ENCODE peak calls at places on chromosomes 11 and 22, in ten cellular contexts. One of them, this sample, is unnamed.

GRCh38 chr22:38792833-38793232 is 1.1 kb downstream of the DNAL4 start:
- ATAC-seq in WTC11: no peak
- ATAC-seq in upper lobe of right lung: no peak
- ATAC-seq in left cardiac atrium: no peak
- ATAC-seq in right lobe of liver: no peak
- ATAC-seq in stimulated activated naive B cell treated with anti-CD40 and anti-IgM and Interleukin-4, amounts not matched to agents 10 μg/mL and 1 μg/mL and 100 μg/mL, for 72 hours: no peak
- ATAC-seq in activated T-cell treated with anti-CD3 and anti-CD28 coated beads, Interleukin-2, amount 50 U/mL, for 72 hours: peak; percentile 42
- ATAC-seq in CD4-positive, alpha-beta T cell: no peak
- ATAC-seq in RWPE2: peak; percentile 21
- ATAC-seq in effector memory CD8-positive, alpha-beta T cell: no peak
- ATAC-seq in this sample: no peak

GRCh38 chr22:24578355-24579241 is 14.3 kb downstream of the LRRC75B start:
- ATAC-seq in WTC11: no peak
- ATAC-seq in upper lobe of right lung: no peak
- ATAC-seq in left cardiac atrium: no peak
- ATAC-seq in right lobe of liver: peak; percentile 75
- ATAC-seq in stimulated activated naive B cell treated with anti-CD40 and anti-IgM and Interleukin-4, amounts not matched to agents 10 μg/mL and 1 μg/mL and 100 μg/mL, for 72 hours: no peak
- ATAC-seq in activated T-cell treated with anti-CD3 and anti-CD28 coated beads, Interleukin-2, amount 50 U/mL, for 72 hours: no peak
- ATAC-seq in CD4-positive, alpha-beta T cell: no peak
- ATAC-seq in RWPE2: peak; percentile 87
- ATAC-seq in effector memory CD8-positive, alpha-beta T cell: no peak
- ATAC-seq in this sample: peak; percentile 78

GRCh38 chr11:111454561-111455192 is 57.5 kb downstream of the BTG4 start:
- ATAC-seq in WTC11: peak; percentile 84
- ATAC-seq in upper lobe of right lung: peak; percentile 54
- ATAC-seq in left cardiac atrium: peak; percentile 14
- ATAC-seq in right lobe of liver: no peak
- ATAC-seq in stimulated activated naive B cell treated with anti-CD40 and anti-IgM and Interleukin-4, amounts not matched to agents 10 μg/mL and 1 μg/mL and 100 μg/mL, for 72 hours: peak; percentile 57
- ATAC-seq in activated T-cell treated with anti-CD3 and anti-CD28 coated beads, Interleukin-2, amount 50 U/mL, for 72 hours: peak; percentile 89
- ATAC-seq in CD4-positive, alpha-beta T cell: peak; percentile 56
- ATAC-seq in RWPE2: peak; percentile 69
- ATAC-seq in effector memory CD8-positive, alpha-beta T cell: no peak
- ATAC-seq in this sample: peak; percentile 69

GRCh38 chr11:12053606-12054361 is 45.4 kb upstream of the DKK3 start:
- ATAC-seq in WTC11: no peak
- ATAC-seq in upper lobe of right lung: no peak
- ATAC-seq in left cardiac atrium: peak; percentile 51
- ATAC-seq in right lobe of liver: peak; percentile 65
- ATAC-seq in stimulated activated naive B cell treated with anti-CD40 and anti-IgM and Interleukin-4, amounts not matched to agents 10 μg/mL and 1 μg/mL and 100 μg/mL, for 72 hours: no peak
- ATAC-seq in activated T-cell treated with anti-CD3 and anti-CD28 coated beads, Interleukin-2, amount 50 U/mL, for 72 hours: no peak
- ATAC-seq in CD4-positive, alpha-beta T cell: no peak
- ATAC-seq in RWPE2: no peak
- ATAC-seq in effector memory CD8-positive, alpha-beta T cell: no peak
- ATAC-seq in this sample: peak; percentile 17

GRCh38 chr11:27795955-27796861 is 96.0 kb upstream of the BDNF start:
- ATAC-seq in WTC11: peak; percentile 94
- ATAC-seq in upper lobe of right lung: peak; percentile 79
- ATAC-seq in left cardiac atrium: no peak
- ATAC-seq in right lobe of liver: no peak
- ATAC-seq in stimulated activated naive B cell treated with anti-CD40 and anti-IgM and Interleukin-4, amounts not matched to agents 10 μg/mL and 1 μg/mL and 100 μg/mL, for 72 hours: no peak
- ATAC-seq in activated T-cell treated with anti-CD3 and anti-CD28 coated beads, Interleukin-2, amount 50 U/mL, for 72 hours: no peak
- ATAC-seq in CD4-positive, alpha-beta T cell: no peak
- ATAC-seq in RWPE2: no peak
- ATAC-seq in effector memory CD8-positive, alpha-beta T cell: no peak
- ATAC-seq in this sample: no peak

GRCh38 chr11:119108151-119108856 is 1.2 kb downstream of the C2CD2L start:
- ATAC-seq in WTC11: peak; percentile 11
- ATAC-seq in upper lobe of right lung: peak; percentile 40
- ATAC-seq in left cardiac atrium: no peak
- ATAC-seq in right lobe of liver: peak; percentile 17
- ATAC-seq in stimulated activated naive B cell treated with anti-CD40 and anti-IgM and Interleukin-4, amounts not matched to agents 10 μg/mL and 1 μg/mL and 100 μg/mL, for 72 hours: no peak
- ATAC-seq in activated T-cell treated with anti-CD3 and anti-CD28 coated beads, Interleukin-2, amount 50 U/mL, for 72 hours: no peak
- ATAC-seq in CD4-positive, alpha-beta T cell: peak; percentile 51
- ATAC-seq in RWPE2: peak; percentile 57
- ATAC-seq in effector memory CD8-positive, alpha-beta T cell: peak; percentile 24
- ATAC-seq in this sample: peak; percentile 75

GRCh38 chr11:68311155-68312116 is 955 bp upstream of the LRP5 start:
- ATAC-seq in WTC11: no peak
- ATAC-seq in upper lobe of right lung: peak; percentile 10
- ATAC-seq in left cardiac atrium: no peak
- ATAC-seq in right lobe of liver: no peak
- ATAC-seq in stimulated activated naive B cell treated with anti-CD40 and anti-IgM and Interleukin-4, amounts not matched to agents 10 μg/mL and 1 μg/mL and 100 μg/mL, for 72 hours: no peak
- ATAC-seq in activated T-cell treated with anti-CD3 and anti-CD28 coated beads, Interleukin-2, amount 50 U/mL, for 72 hours: no peak
- ATAC-seq in CD4-positive, alpha-beta T cell: no peak
- ATAC-seq in RWPE2: no peak
- ATAC-seq in effector memory CD8-positive, alpha-beta T cell: no peak
- ATAC-seq in this sample: no peak

GRCh38 chr22:36455571-36456458 is 25.6 kb downstream of the TXN2 start:
- ATAC-seq in WTC11: no peak
- ATAC-seq in upper lobe of right lung: peak; percentile 1
- ATAC-seq in left cardiac atrium: peak; percentile 1
- ATAC-seq in right lobe of liver: no peak
- ATAC-seq in stimulated activated naive B cell treated with anti-CD40 and anti-IgM and Interleukin-4, amounts not matched to agents 10 μg/mL and 1 μg/mL and 100 μg/mL, for 72 hours: no peak
- ATAC-seq in activated T-cell treated with anti-CD3 and anti-CD28 coated beads, Interleukin-2, amount 50 U/mL, for 72 hours: no peak
- ATAC-seq in CD4-positive, alpha-beta T cell: no peak
- ATAC-seq in RWPE2: no peak
- ATAC-seq in effector memory CD8-positive, alpha-beta T cell: no peak
- ATAC-seq in this sample: no peak

GRCh38 chr11:123475478-123475877 is 45.4 kb downstream of the GRAMD1B start:
- ATAC-seq in WTC11: peak; percentile 58
- ATAC-seq in upper lobe of right lung: no peak
- ATAC-seq in left cardiac atrium: no peak
- ATAC-seq in right lobe of liver: no peak
- ATAC-seq in stimulated activated naive B cell treated with anti-CD40 and anti-IgM and Interleukin-4, amounts not matched to agents 10 μg/mL and 1 μg/mL and 100 μg/mL, for 72 hours: no peak
- ATAC-seq in activated T-cell treated with anti-CD3 and anti-CD28 coated beads, Interleukin-2, amount 50 U/mL, for 72 hours: no peak
- ATAC-seq in CD4-positive, alpha-beta T cell: no peak
- ATAC-seq in RWPE2: no peak
- ATAC-seq in effector memory CD8-positive, alpha-beta T cell: no peak
- ATAC-seq in this sample: no peak

GRCh38 chr22:41481131-41481830 is 12.4 kb downstream of the ACO2 start:
- ATAC-seq in WTC11: no peak
- ATAC-seq in upper lobe of right lung: peak; percentile 57
- ATAC-seq in left cardiac atrium: peak; percentile 68
- ATAC-seq in right lobe of liver: no peak
- ATAC-seq in stimulated activated naive B cell treated with anti-CD40 and anti-IgM and Interleukin-4, amounts not matched to agents 10 μg/mL and 1 μg/mL and 100 μg/mL, for 72 hours: no peak
- ATAC-seq in activated T-cell treated with anti-CD3 and anti-CD28 coated beads, Interleukin-2, amount 50 U/mL, for 72 hours: no peak
- ATAC-seq in CD4-positive, alpha-beta T cell: no peak
- ATAC-seq in RWPE2: no peak
- ATAC-seq in effector memory CD8-positive, alpha-beta T cell: no peak
- ATAC-seq in this sample: no peak